ENCODE peak calls at places on chromosome 20, in eight cellular contexts. J is body of pancreas, O is fibroblast of lung, C is Peyer's patch, V is fibroblast of mammary gland, Y is GM12865, G is neural progenitor cell, D is heart left ventricle. X is an unnamed sample.

GRCh38 chr20:7410150-7410549 is 530.1 kb downstream of the HAO1 start:
- DNase-seq in J (no peak), O (no peak), C (no peak), V (peak), Y (no peak), G (no peak), D (no peak), X (no peak)

GRCh38 chr20:62641749-62642665 is at the start of gene SLCO4A1:
- DNase-seq in J (peak), O (peak), C (peak), V (peak), Y (peak), G (peak), D (peak), X (peak)

GRCh38 chr20:39849664-39850063 is 839.4 kb downstream of the MAFB start:
- DNase-seq in J (peak), O (peak), C (peak), V (peak), Y (no peak), G (no peak), D (peak), X (peak)

GRCh38 chr20:3101737-3102574 is 17.4 kb upstream of the AVP start:
- DNase-seq in J (no peak), O (no peak), C (no peak), V (no peak), Y (peak), G (no peak), D (no peak), X (no peak)

GRCh38 chr20:34472246-34472925 is 43.8 kb upstream of the DYNLRB1 start:
- DNase-seq in J (no peak), O (peak), C (no peak), V (peak), Y (no peak), G (no peak), D (no peak), X (peak)

GRCh38 chr20:37880726-37881591 is 22.0 kb upstream of the VSTM2L start:
- DNase-seq in J (peak), O (no peak), C (no peak), V (peak), Y (no peak), G (no peak), D (peak), X (no peak)

GRCh38 chr20:50953196-50953595 is 5.1 kb downstream of the DPM1 start:
- DNase-seq in J (no peak), O (no peak), C (no peak), V (no peak), Y (no peak), G (no peak), D (no peak), X (no peak)

GRCh38 chr20:59954718-59955117 is 3.5 kb upstream of the CDH26 start:
- DNase-seq in J (no peak), O (no peak), C (no peak), V (no peak), Y (no peak), G (no peak), D (no peak), X (no peak)

GRCh38 chr20:39778847-39779641 is 816.9 kb downstream of the DHX35 start:
- DNase-seq in J (peak), O (peak), C (no peak), V (peak), Y (no peak), G (no peak), D (no peak), X (peak)

GRCh38 chr20:35021063-35021462 is 65.4 kb downstream of the MYH7B start:
- DNase-seq in J (no peak), O (no peak), C (no peak), V (peak), Y (no peak), G (no peak), D (no peak), X (no peak)

GRCh38 chr20:60055740-60056139 is 97.5 kb downstream of the CDH26 start:
- DNase-seq in J (peak), O (no peak), C (peak), V (peak), Y (peak), G (no peak), D (peak), X (no peak)

GRCh38 chr20:52190437-52191131 is 995 bp downstream of the ZFP64 start:
- DNase-seq in J (peak), O (peak), C (peak), V (peak), Y (peak), G (peak), D (peak), X (peak)

DNA sequence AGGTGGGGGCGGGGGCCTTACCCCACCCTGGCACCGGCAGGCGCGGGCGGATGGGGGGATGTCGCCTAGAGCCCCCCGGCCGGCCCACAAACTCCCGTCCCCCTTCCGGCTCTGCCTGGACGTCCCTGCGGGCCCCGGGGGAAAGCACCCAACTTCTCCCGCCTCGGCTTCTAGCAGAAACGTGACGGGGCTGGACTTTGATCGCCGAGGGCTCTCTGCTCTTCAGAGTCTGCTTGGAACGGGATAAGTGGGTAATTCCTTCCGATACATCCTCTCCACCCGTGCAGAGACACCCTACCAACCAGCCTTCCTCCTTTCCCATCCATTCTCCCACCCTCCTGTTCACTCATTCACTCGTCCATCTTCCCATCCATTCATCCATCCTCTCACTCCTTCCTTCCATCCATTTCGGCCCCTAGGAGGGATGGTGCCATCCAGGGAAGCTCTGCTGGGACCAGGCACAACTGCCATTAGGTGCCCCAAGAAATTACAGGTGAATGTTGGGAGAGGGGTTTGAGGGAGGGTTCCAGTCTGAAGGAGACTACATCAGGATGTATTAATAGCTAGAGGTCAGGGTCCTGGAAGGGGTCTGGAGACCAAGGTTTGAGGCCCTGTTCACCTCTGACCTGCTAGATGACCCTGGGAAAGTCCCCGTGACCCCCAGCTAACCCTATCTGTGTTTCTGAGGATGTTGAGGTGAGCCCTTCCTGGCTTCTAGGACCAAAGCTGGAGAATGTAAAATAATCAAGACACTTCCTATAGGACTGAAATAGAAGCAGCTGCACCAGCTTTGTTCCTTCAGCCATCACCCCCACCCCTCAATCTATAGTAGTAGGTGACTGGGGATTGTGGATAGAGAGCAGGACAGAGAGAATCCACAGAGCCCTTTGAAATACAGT is 518 bp downstream of the TTLL9 start:
- DNase-seq in J (peak), O (no peak), C (no peak), V (no peak), Y (no peak), G (no peak), D (no peak), X (no peak)
- H3K4me3 ChIP-seq in J (peak), O (no peak), C (peak), V (no peak), Y (peak), G (peak), D (peak), X (peak)

DNA sequence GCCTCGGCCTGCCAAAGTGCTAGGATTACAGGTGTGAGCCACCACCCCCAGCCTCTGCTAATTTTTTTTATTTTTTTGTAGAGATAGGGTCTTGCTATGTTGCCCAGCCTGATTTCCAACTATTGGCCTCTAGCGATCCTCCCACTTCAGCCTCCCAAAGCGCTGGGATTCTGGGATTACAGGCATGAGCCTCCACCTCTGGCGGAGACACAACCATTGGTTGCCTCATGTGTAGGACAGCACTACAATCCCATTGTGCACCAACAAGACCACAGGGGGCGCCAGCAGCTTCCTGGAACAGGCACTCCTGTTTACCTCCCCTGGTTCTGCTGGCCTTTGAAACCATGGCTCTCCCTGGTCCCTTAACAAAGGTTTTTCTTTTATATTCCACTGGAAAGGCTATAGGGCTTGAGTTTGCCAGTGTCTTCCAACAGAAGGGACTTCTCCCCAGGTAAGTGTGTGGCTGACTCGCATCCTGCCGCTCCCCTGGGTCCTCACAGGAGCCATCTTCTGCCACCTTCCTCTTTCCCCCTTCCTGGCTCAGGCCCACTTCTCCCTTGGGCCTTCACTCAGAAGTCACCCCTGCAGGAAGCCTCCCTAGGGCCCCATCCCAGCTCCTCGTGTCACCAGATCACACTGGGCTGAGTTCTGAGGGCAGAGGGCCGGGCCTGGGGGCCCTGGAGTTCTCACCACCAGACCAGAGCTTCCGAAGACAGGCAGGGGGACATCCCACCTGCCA is 39.2 kb upstream of the TLDC2 start:
- DNase-seq in J (peak), O (peak), C (peak), V (peak), Y (peak), G (peak), D (peak), X (no peak)
- TF ChIP-seq CTCF in J (no peak), O (peak), C (peak), V (peak), Y (peak), G (peak), D (peak), X (peak)

GRCh38 chr20:24470782-24471582 is 1.6 kb downstream of the SYNDIG1 start:
- DNase-seq in J (no peak), O (no peak), C (no peak), V (no peak), Y (no peak), G (peak), D (no peak), X (no peak)
- H3K4me3 ChIP-seq in J (no peak), O (no peak), C (peak), V (no peak), Y (no peak), G (peak), D (peak), X (peak)

DNA sequence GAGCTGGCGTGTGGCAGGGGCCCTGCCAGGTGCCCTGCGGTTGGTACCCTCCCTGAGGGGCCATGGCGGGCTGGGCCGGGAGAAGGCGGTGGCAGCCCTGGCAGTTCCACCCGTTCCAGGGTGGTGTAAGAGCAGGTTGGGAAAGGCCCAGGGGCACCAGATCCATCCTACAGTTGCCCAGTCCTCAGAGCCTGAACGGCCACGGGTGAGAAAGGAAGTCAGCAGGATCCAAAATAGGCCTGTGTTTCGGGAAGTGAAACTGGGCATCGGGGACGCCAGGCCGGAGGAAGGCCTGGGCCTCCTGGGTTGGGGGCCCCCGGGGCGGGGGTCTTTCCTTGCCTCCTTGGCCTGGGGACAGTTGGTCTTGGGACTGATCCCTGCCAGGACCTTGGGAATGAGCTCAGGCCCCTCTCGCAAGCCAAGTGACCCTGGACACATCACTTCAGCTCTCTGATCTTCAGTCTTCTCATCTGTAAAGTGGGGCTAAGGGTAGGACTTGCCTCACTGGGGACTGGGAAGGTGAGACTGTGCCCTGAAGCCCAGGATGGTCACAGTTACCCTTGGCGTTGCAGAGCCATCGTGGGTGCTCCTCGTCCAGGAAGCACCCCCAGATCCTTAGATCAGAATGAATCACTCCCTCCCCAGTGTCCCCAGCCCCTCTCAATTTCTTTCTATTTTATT is 18.1 kb upstream of the NOL4L start:
- DNase-seq in J (no peak), O (no peak), C (peak), V (no peak), Y (peak), G (no peak), D (no peak), X (no peak)
- TF ChIP-seq CTCF in J (no peak), O (no peak), C (no peak), V (no peak), Y (no peak), G (no peak), D (no peak), X (no peak)

DNA sequence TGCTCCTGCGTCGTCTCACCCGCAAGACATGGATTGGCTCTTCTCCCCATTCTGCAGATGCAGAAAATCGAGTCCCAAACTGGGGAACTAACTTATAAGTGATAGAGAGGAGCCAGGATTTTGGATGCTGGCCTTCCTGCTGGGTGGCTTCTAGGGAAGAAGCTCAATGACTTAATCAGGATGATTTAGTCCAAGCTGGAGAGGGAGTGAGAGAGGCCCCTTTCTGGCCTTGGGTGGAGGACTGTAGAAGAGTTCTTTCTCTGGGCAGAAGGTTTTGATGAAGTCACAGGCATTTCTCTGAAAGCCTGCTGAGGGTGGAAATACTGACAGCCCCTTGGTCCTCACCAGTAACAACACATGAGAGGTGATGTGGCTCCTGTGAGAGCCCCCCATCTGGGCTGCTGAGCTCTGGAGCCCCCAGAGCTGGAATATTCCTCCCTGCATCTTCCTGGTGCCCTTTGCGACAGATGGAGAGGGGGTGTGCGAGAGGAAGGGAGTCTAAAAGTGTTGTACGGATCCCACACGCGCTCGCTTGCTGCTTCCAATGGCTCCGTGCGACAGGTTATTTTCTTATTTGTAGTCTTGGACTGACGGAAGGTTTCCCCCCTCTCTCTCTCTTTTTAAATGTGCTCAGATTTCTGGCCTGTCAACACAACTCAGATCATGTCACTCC is 3.4 kb downstream of the SIRPA start:
- DNase-seq in J (no peak), O (no peak), C (no peak), V (no peak), Y (no peak), G (no peak), D (no peak), X (peak)
- H3K4me3 ChIP-seq in J (no peak), O (no peak), C (no peak), V (no peak), Y (no peak), G (no peak), D (no peak), X (no peak)

DNA sequence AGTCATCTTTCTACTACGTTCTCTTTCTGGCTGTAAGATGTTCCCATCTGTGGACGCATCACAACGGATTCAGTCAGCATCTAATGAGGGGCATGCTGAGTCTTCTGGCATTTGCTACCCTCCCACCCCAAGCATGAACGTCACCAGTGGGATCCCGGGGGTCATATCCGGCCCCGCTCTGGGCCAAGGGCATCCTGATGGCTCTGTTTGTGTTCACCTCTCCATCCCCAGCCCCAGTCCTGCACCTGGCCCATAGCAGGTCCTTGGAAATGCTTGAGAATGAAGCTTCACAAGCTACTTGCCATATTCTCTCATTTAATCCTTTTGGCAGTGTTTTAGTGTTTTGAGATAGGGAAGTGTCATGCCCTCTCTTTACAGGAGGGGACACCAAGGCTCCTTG is 14.9 kb downstream of the APCDD1L start:
- DNase-seq in J (no peak), O (no peak), C (no peak), V (no peak), Y (no peak), G (no peak), D (no peak), X (no peak)
- TF ChIP-seq CTCF in J (no peak), O (no peak), C (no peak), V (no peak), Y (no peak), G (no peak), D (no peak), X (no peak)

GRCh38 chr20:44891826-44892225 is 6.3 kb downstream of the YWHAB start:
- DNase-seq in J (no peak), O (no peak), C (no peak), V (no peak), Y (no peak), G (no peak), D (no peak), X (no peak)
- H3K4me3 ChIP-seq in J (no peak), O (no peak), C (no peak), V (no peak), Y (no peak), G (no peak), D (no peak), X (no peak)

DNA sequence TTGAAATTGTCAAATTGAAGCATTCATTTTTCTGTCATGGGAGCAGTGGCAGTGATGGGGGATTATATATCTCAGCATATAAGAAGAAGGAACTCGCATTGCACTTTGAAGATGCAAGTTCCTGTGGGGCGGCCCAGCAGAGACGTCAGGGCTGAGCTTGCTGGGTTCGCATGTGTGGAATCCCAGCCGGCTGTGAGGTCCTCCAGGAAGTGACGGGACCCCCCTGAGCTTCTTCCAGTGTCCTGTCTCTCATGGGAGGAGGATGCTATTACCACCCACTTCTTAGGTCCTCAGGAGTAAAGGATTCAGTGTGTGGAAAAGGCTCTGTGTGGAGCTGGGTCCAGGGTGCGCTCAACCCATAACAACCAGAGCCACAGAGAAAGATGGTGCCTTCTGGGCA is 201.2 kb downstream of the CDH4 start:
- DNase-seq in J (no peak), O (no peak), C (no peak), V (no peak), Y (no peak), G (no peak), D (no peak), X (no peak)
- TF ChIP-seq CTCF in J (no peak), O (no peak), C (no peak), V (no peak), Y (no peak), G (no peak), D (no peak), X (no peak)

GRCh38 chr20:40997116-40997515 is 31.5 kb upstream of the TOP1 start:
- DNase-seq in J (no peak), O (no peak), C (no peak), V (no peak), Y (no peak), G (peak), D (no peak), X (no peak)
- H3K4me3 ChIP-seq in J (no peak), O (no peak), C (no peak), V (no peak), Y (no peak), G (no peak), D (no peak), X (no peak)

X was measured in fibroblast of the aortic adventitia.